ENCODE peak calls at places on chromosomes 3 and 15, in four cellular contexts. C is ovary, P is IMR-90, E is stomach. M is an unnamed sample.
A peak's percentile ranks its signal among the peaks of the same experiment; 100 is the strongest.

GRCh38 chr3:48013288-48013980 is 2.8 kb downstream of the MAP4 start:
- DNase-seq in C (no peak), E (peak; percentile 42), P (peak; percentile 91), M (no peak)

GRCh38 chr3:150268426-150269321 is 139.4 kb upstream of the TSC22D2 start:
- DNase-seq in P (peak; percentile 66), C (no peak), E (no peak), M (no peak)

GRCh38 chr3:170809021-170809974 is 60.7 kb downstream of the RPL22L1 start:
- DNase-seq in P (peak; percentile 83), E (no peak), C (no peak), M (peak; percentile 73)

GRCh38 chr3:189776163-189776824 is 145.1 kb downstream of the TP63 start:
- DNase-seq in P (no peak), E (no peak), C (no peak), M (no peak)

GRCh38 chr3:33124638-33125037 is 10.8 kb downstream of the CRTAP start:
- DNase-seq in P (no peak), C (no peak), E (no peak), M (no peak)

GRCh38 chr3:38130219-38130618 is 6.7 kb downstream of the ACAA1 start:
- DNase-seq in C (no peak), P (no peak), E (no peak), M (no peak)

GRCh38 chr3:189121088-189121487 is 50.7 kb upstream of the TPRG1 start:
- DNase-seq in C (no peak), E (no peak), P (no peak), M (no peak)

GRCh38 chr15:97745481-97746071 is 214.9 kb upstream of the ARRDC4 start:
- DNase-seq in P (no peak), E (peak; percentile 32), C (no peak), M (peak; percentile 54)

GRCh38 chr15:60555291-60555690 is 76.3 kb upstream of the ICE2 start:
- DNase-seq in P (no peak), E (no peak), C (no peak), M (no peak)

GRCh38 chr3:58148049-58148448 is 62.7 kb downstream of the DNASE1L3 start:
- DNase-seq in E (no peak), C (no peak), P (no peak), M (no peak)

GRCh38 chr15:92810418-92811138 is 89.5 kb upstream of the CHD2 start:
- DNase-seq in P (peak; percentile 78), C (peak; percentile 69), E (no peak), M (peak; percentile 77)

GRCh38 chr15:74854453-74854852 is 11.5 kb upstream of the ULK3 start:
- DNase-seq in C (no peak), P (no peak), E (no peak), M (no peak)

GRCh38 chr15:100559330-100559729 is 30.6 kb upstream of the CERS3 start:
- DNase-seq in P (peak; percentile 81), E (peak; percentile 28), C (no peak), M (no peak)

GRCh38 chr3:101638262-101638745 is 38.6 kb downstream of the ZBTB11 start:
- DNase-seq in E (no peak), P (no peak), C (no peak), M (no peak)

GRCh38 chr3:69927571-69927970 is 72.0 kb upstream of the SAMMSON start:
- DNase-seq in C (no peak), P (no peak), E (no peak), M (no peak)

GRCh38 chr15:25711691-25712090 is 151.4 kb downstream of the ATP10A start:
- DNase-seq in C (no peak), P (no peak), E (no peak), M (no peak)

GRCh38 chr3:9970020-9970652 is 16.5 kb downstream of the EMC3 start:
- DNase-seq in P (peak; percentile 83), C (no peak), E (no peak), M (no peak)

DNA sequence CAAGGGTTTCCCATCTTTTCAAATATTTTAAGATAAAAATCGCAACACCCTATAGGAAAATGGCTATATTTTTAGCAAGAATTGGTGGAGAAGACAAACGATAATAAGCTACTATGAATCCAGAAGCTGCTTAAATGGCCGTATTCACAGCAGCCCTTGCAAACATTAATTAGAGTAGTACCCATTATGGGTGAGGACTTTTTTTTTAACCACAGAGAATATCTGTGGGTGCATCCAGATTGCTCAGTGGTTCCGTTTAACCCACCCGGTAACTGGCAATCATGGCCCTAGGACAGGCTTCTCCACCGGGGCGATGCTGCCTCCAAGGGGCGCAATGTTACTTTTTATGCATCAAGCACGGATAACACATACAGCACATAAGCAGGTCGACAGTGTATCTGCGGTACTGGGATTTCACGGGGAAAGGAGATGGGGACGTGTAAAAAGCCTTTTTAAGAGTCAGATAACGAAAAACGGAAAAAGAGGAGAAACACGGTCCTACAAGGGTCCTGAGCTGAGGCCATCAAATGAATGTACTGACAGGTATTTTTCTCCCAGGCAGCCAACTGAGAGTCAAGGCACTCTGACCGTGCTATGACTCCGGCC is 968 bp upstream of the TMEM266 start:
- DNase-seq in E (no peak), C (no peak), P (no peak), M (peak; percentile 21)
- TF ChIP-seq CTCF in E (no peak), C (no peak), P (no peak), M (no peak)

DNA sequence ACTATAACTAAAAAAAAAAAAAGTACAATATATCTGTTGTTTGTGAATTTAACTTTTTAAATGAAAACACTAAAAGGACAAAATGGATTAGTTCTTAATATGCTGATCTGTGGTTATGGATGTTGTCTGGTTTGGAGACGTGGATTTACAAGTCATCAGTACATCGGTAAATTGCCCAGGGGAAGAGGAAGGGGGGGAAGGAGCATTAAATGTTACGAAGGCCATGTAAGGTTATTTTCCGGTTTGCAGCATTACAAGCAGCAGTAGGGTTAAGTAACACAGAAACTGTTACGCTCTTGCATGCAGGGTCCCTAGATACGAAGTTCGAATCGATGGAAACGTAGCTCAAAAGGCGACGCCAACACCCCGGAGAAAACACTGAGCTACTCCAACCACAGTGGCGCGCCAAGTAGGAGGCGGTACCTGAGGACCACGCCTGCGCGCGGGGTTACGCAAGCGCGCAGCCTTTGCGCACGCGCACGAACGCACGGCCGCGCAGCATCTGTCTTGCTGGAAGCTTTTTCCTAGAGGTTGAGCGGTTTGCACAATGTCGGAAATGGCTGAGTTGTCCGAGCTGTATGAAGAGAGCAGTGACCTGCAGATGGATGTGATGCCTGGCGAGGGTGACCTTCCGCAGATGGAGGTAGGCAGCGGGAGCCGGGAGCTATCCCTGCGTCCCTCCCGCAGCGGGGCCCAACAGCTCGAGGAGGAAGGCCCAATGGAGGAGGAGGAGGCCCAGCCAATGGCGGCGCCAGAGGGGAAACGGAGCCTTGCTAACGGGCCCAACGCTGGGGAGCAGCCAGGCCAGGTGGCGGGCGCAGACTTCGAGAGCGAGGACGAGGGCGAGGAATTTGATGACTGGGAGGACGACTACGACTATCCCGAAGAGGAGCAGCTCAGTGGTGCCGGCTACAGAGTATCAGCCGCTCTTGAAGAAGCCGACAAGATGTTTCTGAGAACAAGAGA is at the start of gene EID1:
- DNase-seq in C (peak; percentile 94), E (peak; percentile 94), P (peak; percentile 95), M (peak; percentile 94)
- TF ChIP-seq POLR2A in C (peak; percentile 92), E (no peak), P (peak; percentile 55), M (peak; percentile 66)

GRCh38 chr3:198109883-198110282 is 149.9 kb downstream of the LMLN start:
- DNase-seq in E (no peak), C (no peak), P (no peak), M (peak; percentile 58)
- H3K9me3 ChIP-seq in E (no peaks in the 10 kb centered on the region), C (peaks cover 3% of the 10 kb centered on the region), P (no peaks in the 10 kb centered on the region), M (no peaks in the 10 kb centered on the region)

GRCh38 chr3:112995800-112996199 is 5.0 kb downstream of the GTPBP8 start:
- DNase-seq in P (no peak), E (no peak), C (no peak), M (no peak)

GRCh38 chr3:112987710-112988334 is 3.0 kb upstream of the GTPBP8 start:
- DNase-seq in E (no peak), C (no peak), P (no peak), M (no peak)

GRCh38 chr3:112990672-112991602 is at the start of gene GTPBP8:
- DNase-seq in C (peak; percentile 89), E (peak; percentile 92), P (peak; percentile 84), M (peak; percentile 95)
- TF ChIP-seq CTCF in C (no peak), E (no peak), P (no peak), M (no peak)

GRCh38 chr3:39383190-39383912 is at the start of gene SLC25A38:
- DNase-seq in P (peak; percentile 85), E (peak; percentile 80), C (peak; percentile 78), M (peak; percentile 93)
- TF ChIP-seq POLR2A in P (peak; percentile 66), E (no peak), C (peak; percentile 66), M (no peak)

GRCh38 chr3:63968612-63969350 is 54.5 kb downstream of the PSMD6 start:
- DNase-seq in C (no peak), E (no peak), P (peak; percentile 19), M (no peak)
- H3K9me3 ChIP-seq in C (no peaks in the 10 kb centered on the region), E (no peaks in the 10 kb centered on the region), P (no peaks in the 10 kb centered on the region), M (no peaks in the 10 kb centered on the region)